ENCODE peak calls at places on chromosome 18, in five cellular contexts. E, N, K, F and B are unnamed samples. For H3K4me1, the result is how much of the 10 kb centered on the place peaks cover.

GRCh38 chr18:79513381-79514081 is 117.8 kb downstream of the NFATC1 start:
- DNase-seq in E (no peak), N (peak), K (no peak), F (no peak), B (peak)

GRCh38 chr18:31596081-31596872 is 4.6 kb downstream of the TTR start:
- DNase-seq in E (peak), N (no peak), K (no peak), F (no peak), B (no peak)

GRCh38 chr18:8870528-8870927 is 165.2 kb downstream of the MTCL1 start:
- DNase-seq in E (no peak), N (no peak), K (no peak), F (no peak), B (no peak)

GRCh38 chr18:76274470-76275289 is 220.4 kb downstream of the ZNF516 start:
- DNase-seq in E (peak), N (no peak), K (peak), F (no peak), B (peak)

GRCh38 chr18:8260319-8260718 is 348.9 kb upstream of the RAB12 start:
- DNase-seq in E (no peak), N (no peak), K (no peak), F (no peak), B (no peak)

GRCh38 chr18:23155537-23155936 is 20.3 kb downstream of the CABLES1 start:
- DNase-seq in E (no peak), N (no peak), K (no peak), F (no peak), B (no peak)

GRCh38 chr18:25305584-25305983 is 46.4 kb downstream of the ZNF521 start:
- DNase-seq in E (no peak), N (no peak), K (no peak), F (no peak), B (no peak)

GRCh38 chr18:36309436-36310391 is 12.2 kb downstream of the FHOD3 start:
- DNase-seq in E (peak), N (peak), K (peak), F (no peak), B (peak)

GRCh38 chr18:2909431-2910140 is 62.8 kb downstream of the EMILIN2 start:
- DNase-seq in E (no peak), N (no peak), K (no peak), F (no peak), B (peak)

GRCh38 chr18:73007195-73007934 is 139.6 kb upstream of the NETO1 start:
- DNase-seq in E (no peak), N (no peak), K (no peak), F (no peak), B (no peak)

GRCh38 chr18:69626643-69627242 is 226.1 kb downstream of the DOK6 start:
- DNase-seq in E (peak), N (no peak), K (no peak), F (no peak), B (no peak)

GRCh38 chr18:49812321-49813070 is 837 bp downstream of the ACAA2 start:
- DNase-seq in E (no peak), N (no peak), K (no peak), F (no peak), B (no peak)

GRCh38 chr18:77522031-77522675 is 272.5 kb downstream of the GALR1 start:
- DNase-seq in E (no peak), N (no peak), K (no peak), F (no peak), B (no peak)

GRCh38 chr18:3248062-3248669 is 565 bp downstream of the MYL12A start:
- DNase-seq in E (no peak), N (no peak), K (no peak), F (no peak), B (peak)

DNA sequence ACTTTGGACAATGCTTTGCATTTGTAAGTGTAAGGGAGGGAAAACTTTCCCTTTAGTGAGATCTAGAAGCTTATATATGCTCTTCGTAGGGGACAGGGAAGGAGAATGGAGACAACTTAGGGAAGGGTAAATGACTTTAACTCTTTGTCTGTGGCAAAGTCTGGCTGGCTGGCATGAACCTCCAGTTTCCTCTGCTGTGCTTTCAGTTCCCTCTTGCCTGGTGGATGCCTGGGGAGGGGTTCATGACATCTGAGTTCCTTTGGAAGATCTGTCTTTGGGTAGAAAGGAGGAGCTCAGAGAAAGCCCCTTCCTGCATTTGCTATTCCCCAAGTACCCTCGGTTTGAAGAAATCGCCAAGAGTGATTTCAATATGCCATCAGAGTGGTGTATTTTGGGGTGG is 143.6 kb downstream of the VAPA start:
- DNase-seq in E (no peak), N (no peak), K (no peak), F (no peak), B (no peak)
- H3K4me1 ChIP-seq in E (under half), N (under half), K (under half), F (half or more), B (under half)

GRCh38 chr18:53790817-53791216 is 433.7 kb downstream of the MBD2 start:
- DNase-seq in E (no peak), N (no peak), K (no peak), F (no peak), B (no peak)
- TF ChIP-seq POLR2A in E (no peak), N (no peak), K (no peak), F (no peak), B (no peak)

DNA sequence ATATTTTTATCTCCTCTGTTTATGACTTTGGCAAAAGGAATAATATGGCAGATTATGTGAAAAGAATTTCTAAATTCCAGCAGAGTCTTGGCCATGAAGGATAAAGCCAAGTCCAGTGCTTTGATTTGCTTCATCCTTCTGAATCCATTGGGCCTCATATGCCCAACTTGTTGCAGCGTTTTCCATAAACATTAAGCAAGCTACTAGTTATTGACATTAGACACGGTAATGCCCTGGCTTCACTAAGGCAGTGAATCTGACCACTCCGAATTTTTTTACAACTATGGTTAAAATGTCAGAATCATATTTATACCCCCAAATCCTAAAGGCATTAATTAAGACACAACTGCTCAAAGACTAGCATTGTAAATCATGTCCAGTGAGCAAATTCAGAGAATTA is 79.8 kb downstream of the MAPRE2 start:
- DNase-seq in E (no peak), N (no peak), K (no peak), F (no peak), B (no peak)
- H3K4me1 ChIP-seq in E (under half), N (under half), K (under half), F (under half), B (under half)

GRCh38 chr18:74242451-74243096 is 49.2 kb downstream of the CYB5A start:
- DNase-seq in E (no peak), N (no peak), K (no peak), F (no peak), B (peak)
- TF ChIP-seq POLR2A in E (no peak), N (no peak), K (no peak), F (no peak), B (no peak)

GRCh38 chr18:13227910-13228309 is 9.3 kb downstream of the LDLRAD4 start:
- DNase-seq in E (no peak), N (no peak), K (no peak), F (no peak), B (no peak)

GRCh38 chr18:13232060-13232917 is 13.7 kb downstream of the LDLRAD4 start:
- DNase-seq in E (no peak), N (no peak), K (no peak), F (no peak), B (peak)

GRCh38 chr18:13231151-13231550 is 12.6 kb downstream of the LDLRAD4 start:
- DNase-seq in E (no peak), N (no peak), K (no peak), F (no peak), B (no peak)

GRCh38 chr18:13226533-13227144 is 8.1 kb downstream of the LDLRAD4 start:
- DNase-seq in E (no peak), N (no peak), K (no peak), F (no peak), B (no peak)

GRCh38 chr18:13229021-13229671 is 10.6 kb downstream of the LDLRAD4 start:
- DNase-seq in E (no peak), N (no peak), K (no peak), F (no peak), B (no peak)
- H3K4me1 ChIP-seq in E (under half), N (under half), K (under half), F (under half), B (under half)

GRCh38 chr18:56639094-56639361 is 636 bp upstream of the TXNL1 start:
- DNase-seq in E (no peak), N (no peak), K (no peak), F (no peak), B (no peak)

GRCh38 chr18:56637897-56638231 is 528 bp downstream of the TXNL1 start:
- DNase-seq in E (no peak), N (no peak), K (no peak), F (no peak), B (no peak)

GRCh38 chr18:56635007-56635406 is 3.4 kb downstream of the TXNL1 start:
- DNase-seq in E (no peak), N (no peak), K (no peak), F (no peak), B (no peak)

GRCh38 chr18:56641714-56642331 is 3.4 kb upstream of the TXNL1 start:
- DNase-seq in E (peak), N (no peak), K (no peak), F (no peak), B (peak)

DNA sequence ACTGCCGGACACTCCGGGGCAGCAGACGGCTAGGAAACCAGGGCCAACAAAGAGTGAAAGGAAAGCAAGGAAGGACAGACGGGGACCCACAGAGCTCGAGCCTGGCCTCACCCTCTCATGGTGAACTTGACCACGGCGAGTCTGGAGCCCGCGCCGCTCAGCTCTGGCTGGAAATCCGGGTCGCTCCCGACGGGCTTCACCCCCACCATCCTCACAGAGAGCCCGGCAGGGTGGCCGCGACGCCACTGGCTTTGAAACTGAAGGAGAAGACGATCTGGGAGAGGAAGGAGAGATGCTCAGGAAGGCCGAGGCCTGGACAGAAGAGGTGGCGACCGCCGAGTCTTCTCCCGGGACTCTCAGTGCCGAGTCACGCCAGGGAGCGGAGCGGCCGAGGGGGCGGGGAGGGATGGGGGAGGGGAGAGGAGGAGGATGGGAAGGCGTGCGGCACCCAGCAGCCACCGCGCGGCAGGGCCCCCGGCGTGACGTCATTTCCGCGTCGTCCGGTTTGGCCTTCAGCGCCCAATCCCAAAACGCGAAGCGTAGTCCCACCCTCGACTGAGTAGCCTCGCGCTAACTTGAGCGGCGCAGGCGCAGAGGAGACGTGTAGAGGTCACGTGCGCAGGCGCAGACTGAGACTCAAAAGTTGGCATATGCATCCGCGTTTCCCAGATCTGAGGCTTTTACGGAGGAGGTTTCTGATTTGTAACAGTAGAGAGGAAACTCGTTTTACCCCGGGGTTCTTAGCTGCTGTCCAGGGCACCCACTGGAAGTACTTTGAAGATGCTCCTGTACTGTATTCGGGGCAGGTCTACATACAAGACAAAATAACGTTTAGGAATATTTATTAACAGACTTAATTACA is at the start of gene TXNL1:
- DNase-seq in E (peak), N (peak), K (peak), F (peak), B (peak)
- TF ChIP-seq POLR2A in E (peak), N (peak), K (peak), F (peak), B (peak)